ENCODE peak calls at places on chromosome 9, in ten cellular contexts. One of them, this sample, is unnamed.

GRCh38 chr9:133002147-133003070 is 23.9 kb downstream of the GFI1B start:
- DNase-seq in esophagus squamous epithelium: no peak
- DNase-seq in GM12891: no peak
- DNase-seq in NB4: no peak
- DNase-seq in tibial nerve: no peak
- DNase-seq in H54: no peak
- DNase-seq in spleen: peak; percentile 48
- DNase-seq in IMR-90: no peak
- DNase-seq in lower leg skin: no peak
- DNase-seq in sigmoid colon: no peak
- DNase-seq in this sample: no peak

GRCh38 chr9:83936523-83936922 is 15.3 kb upstream of the KIF27 start:
- DNase-seq in IMR-90: no peak
- DNase-seq in sigmoid colon: no peak
- DNase-seq in esophagus squamous epithelium: no peak
- DNase-seq in lower leg skin: no peak
- DNase-seq in NB4: no peak
- DNase-seq in tibial nerve: no peak
- DNase-seq in GM12891: no peak
- DNase-seq in spleen: no peak
- DNase-seq in H54: no peak
- DNase-seq in this sample: no peak

GRCh38 chr9:2602704-2603116 is 18.9 kb upstream of the VLDLR start:
- DNase-seq in NB4: peak; percentile 57
- DNase-seq in H54: no peak
- DNase-seq in GM12891: no peak
- DNase-seq in lower leg skin: no peak
- DNase-seq in sigmoid colon: no peak
- DNase-seq in spleen: no peak
- DNase-seq in tibial nerve: no peak
- DNase-seq in esophagus squamous epithelium: no peak
- DNase-seq in IMR-90: peak; percentile 23
- DNase-seq in this sample: no peak

GRCh38 chr9:119736478-119737454 is 367.5 kb upstream of the BRINP1 start:
- DNase-seq in sigmoid colon: no peak
- DNase-seq in NB4: no peak
- DNase-seq in GM12891: peak; percentile 19
- DNase-seq in esophagus squamous epithelium: peak; percentile 10
- DNase-seq in tibial nerve: no peak
- DNase-seq in H54: no peak
- DNase-seq in IMR-90: no peak
- DNase-seq in spleen: peak; percentile 76
- DNase-seq in lower leg skin: no peak
- DNase-seq in this sample: no peak

GRCh38 chr9:5630038-5630507 is 1.2 kb downstream of the RIC1 start:
- DNase-seq in IMR-90: no peak
- DNase-seq in spleen: no peak
- DNase-seq in NB4: peak; percentile 53
- DNase-seq in sigmoid colon: no peak
- DNase-seq in esophagus squamous epithelium: no peak
- DNase-seq in H54: no peak
- DNase-seq in lower leg skin: no peak
- DNase-seq in GM12891: no peak
- DNase-seq in tibial nerve: no peak
- DNase-seq in this sample: peak; percentile 61

GRCh38 chr9:37471942-37472679 is 6.9 kb upstream of the ZBTB5 start:
- DNase-seq in IMR-90: peak; percentile 95
- DNase-seq in H54: peak; percentile 33
- DNase-seq in GM12891: no peak
- DNase-seq in spleen: no peak
- DNase-seq in tibial nerve: peak; percentile 13
- DNase-seq in NB4: no peak
- DNase-seq in esophagus squamous epithelium: no peak
- DNase-seq in sigmoid colon: no peak
- DNase-seq in lower leg skin: no peak
- DNase-seq in this sample: no peak

GRCh38 chr9:100098241-100098886 is 436 bp downstream of the ERP44 start:
- DNase-seq in IMR-90: peak; percentile 54
- DNase-seq in lower leg skin: peak; percentile 66
- DNase-seq in spleen: no peak
- DNase-seq in GM12891: no peak
- DNase-seq in tibial nerve: peak; percentile 28
- DNase-seq in H54: peak; percentile 38
- DNase-seq in esophagus squamous epithelium: no peak
- DNase-seq in NB4: peak; percentile 64
- DNase-seq in sigmoid colon: peak; percentile 69
- DNase-seq in this sample: peak; percentile 68

GRCh38 chr9:100499460-100499859 is 26.5 kb downstream of the TMEFF1 start:
- DNase-seq in GM12891: no peak
- DNase-seq in tibial nerve: no peak
- DNase-seq in spleen: no peak
- DNase-seq in lower leg skin: no peak
- DNase-seq in IMR-90: no peak
- DNase-seq in esophagus squamous epithelium: no peak
- DNase-seq in NB4: no peak
- DNase-seq in H54: no peak
- DNase-seq in sigmoid colon: no peak
- DNase-seq in this sample: no peak

GRCh38 chr9:121956808-121957207 is 136.3 kb downstream of the TTLL11 start:
- DNase-seq in NB4: no peak
- DNase-seq in H54: peak; percentile 96
- DNase-seq in sigmoid colon: no peak
- DNase-seq in spleen: no peak
- DNase-seq in IMR-90: no peak
- DNase-seq in lower leg skin: no peak
- DNase-seq in tibial nerve: no peak
- DNase-seq in esophagus squamous epithelium: no peak
- DNase-seq in GM12891: no peak
- DNase-seq in this sample: no peak

GRCh38 chr9:129478461-129478860 is 142.4 kb downstream of the C9orf50 start:
- DNase-seq in NB4: no peak
- DNase-seq in tibial nerve: no peak
- DNase-seq in esophagus squamous epithelium: no peak
- DNase-seq in spleen: no peak
- DNase-seq in IMR-90: no peak
- DNase-seq in sigmoid colon: no peak
- DNase-seq in lower leg skin: no peak
- DNase-seq in GM12891: no peak
- DNase-seq in H54: no peak
- DNase-seq in this sample: no peak

GRCh38 chr9:18489861-18490260 is 15.9 kb downstream of the ADAMTSL1 start:
- DNase-seq in GM12891: no peak
- DNase-seq in H54: no peak
- DNase-seq in lower leg skin: no peak
- DNase-seq in sigmoid colon: no peak
- DNase-seq in spleen: no peak
- DNase-seq in tibial nerve: no peak
- DNase-seq in esophagus squamous epithelium: no peak
- DNase-seq in NB4: no peak
- DNase-seq in IMR-90: peak; percentile 75
- DNase-seq in this sample: no peak

DNA sequence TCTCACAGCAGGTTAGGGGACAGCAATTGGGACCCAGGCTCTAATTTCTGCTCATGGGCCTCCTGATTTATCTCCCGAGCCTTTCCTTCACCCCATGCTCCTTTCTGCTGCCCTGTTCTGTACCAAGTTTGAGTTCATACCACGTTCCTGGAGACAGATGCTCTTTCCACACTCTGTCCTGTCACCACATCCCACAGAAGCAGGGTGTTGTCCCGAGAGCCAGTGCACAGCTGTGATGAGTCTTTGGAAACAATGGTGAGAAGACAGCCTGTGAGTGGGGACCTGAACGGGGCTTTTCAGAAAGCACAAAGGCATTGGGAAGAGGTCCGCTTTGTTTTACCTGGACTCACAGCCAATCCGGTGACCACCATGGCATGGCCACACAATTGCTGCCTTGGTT is 17.4 kb downstream of the WDR31 start:
- DNase-seq in H54: no peak
- DNase-seq in sigmoid colon: no peak
- DNase-seq in NB4: no peak
- DNase-seq in tibial nerve: no peak
- DNase-seq in IMR-90: no peak
- DNase-seq in esophagus squamous epithelium: no peak
- DNase-seq in lower leg skin: no peak
- DNase-seq in spleen: no peak
- DNase-seq in GM12891: no peak
- DNase-seq in this sample: no peak
- TF ChIP-seq POLR2A in H54: no peak
- TF ChIP-seq POLR2A in sigmoid colon: no peak
- TF ChIP-seq POLR2A in NB4: no peak
- TF ChIP-seq POLR2A in tibial nerve: no peak
- TF ChIP-seq POLR2A in IMR-90: no peak
- TF ChIP-seq POLR2A in esophagus squamous epithelium: no peak
- TF ChIP-seq POLR2A in lower leg skin: no peak
- TF ChIP-seq POLR2A in spleen: no peak
- TF ChIP-seq POLR2A in GM12891: no peak
- TF ChIP-seq POLR2A in this sample: no peak

DNA sequence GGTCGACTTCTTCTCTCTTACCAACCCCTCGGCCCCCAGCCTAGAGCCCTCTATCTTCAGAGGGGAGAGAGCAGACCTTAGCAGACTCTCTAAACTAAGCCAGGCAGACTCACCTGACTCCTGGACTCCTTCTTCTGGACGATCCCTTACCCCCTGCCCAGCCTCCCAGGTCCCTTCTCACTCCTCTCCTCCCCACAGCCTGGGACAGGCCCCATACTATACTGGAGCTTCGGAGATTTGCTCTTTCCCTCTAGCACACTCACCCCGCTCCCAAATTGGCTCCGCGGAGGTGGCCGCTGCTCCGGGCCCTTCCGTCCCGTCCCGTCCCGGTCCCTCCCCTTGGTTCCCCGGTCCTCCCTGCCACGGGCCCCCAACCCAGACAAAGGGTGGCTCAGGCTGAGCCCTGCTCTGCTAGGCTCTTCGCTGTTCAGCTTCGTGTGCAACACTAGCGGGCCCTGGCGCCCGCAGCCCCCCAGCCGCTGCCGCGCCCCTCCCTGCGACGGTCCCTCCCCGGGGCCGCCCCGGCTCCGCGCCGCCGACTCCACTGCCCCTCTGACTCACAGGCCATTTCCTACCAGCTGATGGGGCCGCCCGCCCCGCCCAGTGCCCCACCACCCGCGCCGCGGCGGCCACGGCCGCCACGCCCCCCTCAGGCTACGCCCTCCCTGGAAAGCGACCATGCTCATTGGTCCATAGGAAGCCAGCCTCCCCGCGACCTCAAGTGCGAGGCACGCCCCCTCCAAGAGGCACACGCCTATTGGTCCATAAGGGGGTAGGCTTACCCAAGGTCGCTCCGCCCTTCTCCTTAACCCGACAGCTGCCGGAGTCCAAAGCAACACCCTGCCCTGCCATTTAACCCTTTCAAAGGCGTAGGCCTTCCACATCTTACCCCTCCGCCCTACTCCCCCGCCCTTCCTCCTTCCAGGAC is 4.4 kb downstream of the ATOSB start:
- DNase-seq in H54: peak; percentile 65
- DNase-seq in GM12891: peak; percentile 93
- DNase-seq in tibial nerve: peak; percentile 97
- DNase-seq in sigmoid colon: peak; percentile 99
- DNase-seq in esophagus squamous epithelium: peak; percentile 95
- DNase-seq in spleen: peak; percentile 99
- DNase-seq in IMR-90: peak; percentile 99
- DNase-seq in lower leg skin: peak; percentile 98
- DNase-seq in NB4: peak; percentile 100
- DNase-seq in this sample: peak; percentile 100
- TF ChIP-seq POLR2A in H54: peak; percentile 65
- TF ChIP-seq POLR2A in GM12891: no peak
- TF ChIP-seq POLR2A in tibial nerve: peak; percentile 47
- TF ChIP-seq POLR2A in sigmoid colon: no peak
- TF ChIP-seq POLR2A in esophagus squamous epithelium: no peak
- TF ChIP-seq POLR2A in spleen: no peak
- TF ChIP-seq POLR2A in IMR-90: peak; percentile 89
- TF ChIP-seq POLR2A in lower leg skin: no peak
- TF ChIP-seq POLR2A in NB4: no peak
- TF ChIP-seq POLR2A in this sample: peak; percentile 64

GRCh38 chr9:35115680-35116538 is at the start of gene ATOSB:
- DNase-seq in tibial nerve: peak; percentile 94
- DNase-seq in lower leg skin: peak; percentile 97
- DNase-seq in H54: peak; percentile 63
- DNase-seq in esophagus squamous epithelium: peak; percentile 93
- DNase-seq in sigmoid colon: peak; percentile 98
- DNase-seq in spleen: peak; percentile 99
- DNase-seq in NB4: peak; percentile 99
- DNase-seq in GM12891: peak; percentile 80
- DNase-seq in IMR-90: peak; percentile 93
- DNase-seq in this sample: peak; percentile 95
- TF ChIP-seq POLR2A in tibial nerve: peak; percentile 26
- TF ChIP-seq POLR2A in lower leg skin: no peak
- TF ChIP-seq POLR2A in H54: peak; percentile 56
- TF ChIP-seq POLR2A in esophagus squamous epithelium: no peak
- TF ChIP-seq POLR2A in sigmoid colon: peak; percentile 30
- TF ChIP-seq POLR2A in spleen: no peak
- TF ChIP-seq POLR2A in NB4: peak; percentile 45
- TF ChIP-seq POLR2A in GM12891: no peak
- TF ChIP-seq POLR2A in IMR-90: no peak
- TF ChIP-seq POLR2A in this sample: peak; percentile 58

GRCh38 chr9:94560237-94560636 is 5.4 kb downstream of the PCAT7 start:
- DNase-seq in esophagus squamous epithelium: no peak
- DNase-seq in lower leg skin: no peak
- DNase-seq in tibial nerve: no peak
- DNase-seq in GM12891: no peak
- DNase-seq in sigmoid colon: no peak
- DNase-seq in spleen: no peak
- DNase-seq in NB4: no peak
- DNase-seq in H54: no peak
- DNase-seq in IMR-90: no peak
- DNase-seq in this sample: no peak

GRCh38 chr9:94553029-94553938 is 1.6 kb upstream of the PCAT7 start:
- DNase-seq in tibial nerve: no peak
- DNase-seq in spleen: no peak
- DNase-seq in NB4: peak; percentile 34
- DNase-seq in lower leg skin: no peak
- DNase-seq in IMR-90: no peak
- DNase-seq in H54: no peak
- DNase-seq in GM12891: no peak
- DNase-seq in sigmoid colon: no peak
- DNase-seq in esophagus squamous epithelium: no peak
- DNase-seq in this sample: no peak

GRCh38 chr9:94554078-94554438 is 825 bp upstream of the PCAT7 start:
- DNase-seq in IMR-90: no peak
- DNase-seq in spleen: no peak
- DNase-seq in esophagus squamous epithelium: no peak
- DNase-seq in H54: no peak
- DNase-seq in NB4: no peak
- DNase-seq in GM12891: no peak
- DNase-seq in lower leg skin: no peak
- DNase-seq in sigmoid colon: no peak
- DNase-seq in tibial nerve: no peak
- DNase-seq in this sample: peak; percentile 58

GRCh38 chr9:94554439-94555331 is at the start of gene PCAT7:
- DNase-seq in esophagus squamous epithelium: no peak
- DNase-seq in IMR-90: no peak
- DNase-seq in spleen: no peak
- DNase-seq in sigmoid colon: no peak
- DNase-seq in lower leg skin: no peak
- DNase-seq in GM12891: peak; percentile 65
- DNase-seq in tibial nerve: no peak
- DNase-seq in NB4: peak; percentile 92
- DNase-seq in H54: peak; percentile 66
- DNase-seq in this sample: peak; percentile 26
- TF ChIP-seq POLR2A in esophagus squamous epithelium: no peak
- TF ChIP-seq POLR2A in IMR-90: no peak
- TF ChIP-seq POLR2A in spleen: no peak
- TF ChIP-seq POLR2A in sigmoid colon: no peak
- TF ChIP-seq POLR2A in lower leg skin: no peak
- TF ChIP-seq POLR2A in GM12891: no peak
- TF ChIP-seq POLR2A in tibial nerve: no peak
- TF ChIP-seq POLR2A in NB4: peak; percentile 12
- TF ChIP-seq POLR2A in H54: no peak
- TF ChIP-seq POLR2A in this sample: no peak

This sample was measured in erythroblast.